ENCODE peak calls at places on chromosomes 5 and 9, in four cellular contexts. C, W, Z and F are unnamed samples.

GRCh38 chr5:58452566-58453258 is 7.2 kb downstream of the PLK2 start:
- DNase-seq in C (no peak), W (peak; percentile 49), Z (no peak), F (no peak)

GRCh38 chr9:109574061-109574882 is 76.2 kb upstream of the PTPN3 start:
- DNase-seq in C (peak; percentile 83), W (peak; percentile 32), Z (peak; percentile 77), F (no peak)

GRCh38 chr5:55597014-55597981 is 62.5 kb upstream of the PLPP1 start:
- DNase-seq in C (no peak), W (peak; percentile 49), Z (peak; percentile 93), F (peak; percentile 8)

GRCh38 chr9:125538092-125538473 is 168.9 kb downstream of the MAPKAP1 start:
- DNase-seq in C (no peak), W (peak; percentile 92), Z (peak; percentile 93), F (no peak)

GRCh38 chr5:118701796-118702195 is 286.6 kb downstream of the DTWD2 start:
- DNase-seq in C (no peak), W (no peak), Z (no peak), F (no peak)

GRCh38 chr5:125700380-125700856 is 722.8 kb upstream of the GRAMD2B start:
- DNase-seq in C (no peak), W (no peak), Z (peak; percentile 42), F (no peak)

GRCh38 chr9:134830926-134831720 is 49.5 kb upstream of the FCN2 start:
- DNase-seq in C (no peak), W (no peak), Z (no peak), F (no peak)

GRCh38 chr5:36068751-36069281 is 2.1 kb upstream of the UGT3A2 start:
- DNase-seq in C (no peak), W (no peak), Z (no peak), F (no peak)

GRCh38 chr5:88674262-88675158 is 208.5 kb downstream of the MEF2C start:
- DNase-seq in C (peak; percentile 96), W (no peak), Z (no peak), F (peak; percentile 84)

GRCh38 chr5:10857333-10857723 is 96.3 kb upstream of the DAP start:
- DNase-seq in C (peak; percentile 73), W (no peak), Z (no peak), F (no peak)

GRCh38 chr9:119556129-119556875 is 187.1 kb upstream of the BRINP1 start:
- DNase-seq in C (peak; percentile 87), W (peak; percentile 57), Z (peak; percentile 56), F (peak; percentile 8)

GRCh38 chr5:175286981-175287380 is 157.0 kb downstream of the DRD1 start:
- DNase-seq in C (no peak), W (no peak), Z (no peak), F (no peak)

GRCh38 chr9:37033753-37034319 is at the start of gene PAX5:
- DNase-seq in C (no peak), W (no peak), Z (no peak), F (no peak)

GRCh38 chr9:124818431-124819281 is 34.6 kb upstream of the WDR38 start:
- DNase-seq in C (no peak), W (peak; percentile 82), Z (peak; percentile 37), F (no peak)

GRCh38 chr5:57113486-57113885 is 60.4 kb upstream of the GPBP1 start:
- DNase-seq in C (no peak), W (no peak), Z (peak; percentile 7), F (no peak)

GRCh38 chr5:122559676-122560075 is 215.2 kb upstream of the SNX2 start:
- DNase-seq in C (no peak), W (peak; percentile 47), Z (no peak), F (no peak)

GRCh38 chr5:1181451-1182359 is 19.7 kb upstream of the SLC6A19 start:
- DNase-seq in C (peak; percentile 49), W (no peak), Z (no peak), F (peak; percentile 5)

GRCh38 chr5:127919818-127920217 is 163.7 kb upstream of the SLC12A2 start:
- DNase-seq in C (no peak), W (no peak), Z (no peak), F (no peak)

GRCh38 chr5:161397448-161397847 is 149.1 kb downstream of the GABRB2 start:
- DNase-seq in C (no peak), W (no peak), Z (no peak), F (no peak)